ENCODE peak calls at places on chromosomes 13 and 19, in nine cellular contexts. Y is kidney tubule cell; C is stimulated activated CD4-positive, alpha-beta T cell treated with anti-CD3 and anti-CD28 coated beads, Interleukin-4, amount 100 ng/mL, for 48 hours; W is Kasumi-1; A is T1000; Q is left colon; J is neural crest cell; E is CD4-positive, alpha-beta memory T cell; R is non-pigmented ciliary epithelial cell. K is an unnamed sample.

GRCh38 chr13:28320209-28320608 is 174.7 kb downstream of the FLT1 start:
- DNase-seq in Y (no peak), C (no peak), W (no peak), A (no peak), Q (no peak), J (no peak), E (no peak), R (no peak), K (no peak)

GRCh38 chr13:74145249-74145970 is 11.2 kb upstream of the KLF12 start:
- DNase-seq in Y (no peak), C (no peak), W (no peak), A (no peak), Q (no peak), J (no peak), E (no peak), R (no peak), K (peak; percentile 64)

GRCh38 chr13:101915755-101916107 is 463.3 kb downstream of the ITGBL1 start:
- DNase-seq in Y (no peak), C (no peak), W (no peak), A (no peak), Q (no peak), J (no peak), E (no peak), R (no peak), K (no peak)

GRCh38 chr13:49679244-49679643 is 12.0 kb downstream of the EBPL start:
- DNase-seq in Y (peak; percentile 19), C (no peak), W (peak; percentile 15), A (no peak), Q (no peak), J (no peak), E (no peak), R (no peak), K (no peak)

GRCh38 chr13:94988654-94989053 is 276.3 kb upstream of the SOX21 start:
- DNase-seq in Y (no peak), C (no peak), W (peak; percentile 8), A (no peak), Q (no peak), J (no peak), E (no peak), R (no peak), K (peak; percentile 30)

GRCh38 chr13:35557475-35557874 is 81.0 kb upstream of the MAB21L1 start:
- DNase-seq in Y (peak; percentile 6), C (no peak), W (no peak), A (no peak), Q (no peak), J (no peak), E (no peak), R (no peak), K (no peak)

GRCh38 chr19:12778020-12778904 is 2.9 kb upstream of the HOOK2 start:
- DNase-seq in Y (peak; percentile 78), C (no peak), W (no peak), A (no peak), Q (peak; percentile 83), J (peak; percentile 40), E (peak; percentile 55), R (no peak), K (peak; percentile 92)

GRCh38 chr13:28464861-28465260 is 30.1 kb downstream of the FLT1 start:
- DNase-seq in Y (no peak), C (no peak), W (no peak), A (no peak), Q (no peak), J (no peak), E (no peak), R (no peak), K (no peak)

GRCh38 chr19:38319421-38320258 is at the start of gene KCNK6:
- DNase-seq in Y (peak; percentile 66), C (peak; percentile 20), W (peak; percentile 49), A (no peak), Q (peak; percentile 87), J (peak; percentile 16), E (peak; percentile 37), R (no peak), K (peak; percentile 36)

GRCh38 chr13:90070362-90070761 is 1277.1 kb upstream of the MIR17HG start:
- DNase-seq in Y (no peak), C (no peak), W (no peak), A (no peak), Q (no peak), J (no peak), E (no peak), R (no peak), K (no peak)

GRCh38 chr13:53007872-53008271 is 20.7 kb upstream of the OLFM4 start:
- DNase-seq in Y (no peak), C (no peak), W (peak; percentile 92), A (no peak), Q (no peak), J (no peak), E (no peak), R (no peak), K (no peak)

GRCh38 chr13:66689037-66689619 is 541.0 kb downstream of the PCDH9 start:
- DNase-seq in Y (peak; percentile 6), C (no peak), W (peak; percentile 0), A (no peak), Q (no peak), J (no peak), E (no peak), R (no peak), K (peak; percentile 39)

GRCh38 chr19:5338661-5339469 is 1.7 kb downstream of the PTPRS start:
- DNase-seq in Y (no peak), C (no peak), W (no peak), A (no peak), Q (no peak), J (peak; percentile 46), E (no peak), R (no peak), K (no peak)

GRCh38 chr13:51225034-51225433 is 2.8 kb downstream of the FAM124A start:
- DNase-seq in Y (no peak), C (no peak), W (no peak), A (no peak), Q (no peak), J (no peak), E (no peak), R (no peak), K (no peak)

GRCh38 chr19:50510700-50511068 is 307 bp downstream of the JOSD2 start:
- DNase-seq in Y (no peak), C (no peak), W (no peak), A (no peak), Q (no peak), J (no peak), E (no peak), R (no peak), K (no peak)

GRCh38 chr13:108120332-108120731 is 95.0 kb downstream of the LIG4 start:
- DNase-seq in Y (no peak), C (no peak), W (no peak), A (no peak), Q (no peak), J (no peak), E (no peak), R (no peak), K (no peak)

GRCh38 chr19:4367336-4367723 is 24.0 kb downstream of the MPND start:
- DNase-seq in Y (no peak), C (no peak), W (no peak), A (no peak), Q (no peak), J (no peak), E (no peak), R (no peak), K (no peak)

GRCh38 chr13:75181906-75182305 is 300.1 kb downstream of the TBC1D4 start:
- DNase-seq in Y (peak; percentile 63), C (no peak), W (no peak), A (no peak), Q (no peak), J (no peak), E (no peak), R (peak; percentile 83), K (peak; percentile 90)

GRCh38 chr19:6828698-6829633 is 56.5 kb downstream of the VAV1 start:
- DNase-seq in Y (peak; percentile 72), C (peak; percentile 59), W (peak; percentile 13), A (no peak), Q (no peak), J (no peak), E (no peak), R (no peak), K (no peak)

GRCh38 chr19:10655457-10656312 is 1.5 kb downstream of the ILF3 start:
- DNase-seq in Y (peak; percentile 41), C (no peak), W (peak; percentile 8), A (no peak), Q (no peak), J (no peak), E (peak; percentile 16), R (no peak), K (peak; percentile 20)

GRCh38 chr13:42525035-42525504 is 48.9 kb upstream of the TNFSF11 start:
- DNase-seq in Y (peak; percentile 99), C (no peak), W (no peak), A (no peak), Q (no peak), J (no peak), E (no peak), R (peak; percentile 68), K (peak; percentile 70)

GRCh38 chr13:51524846-51525566 is 59.3 kb upstream of the WDFY2 start:
- DNase-seq in Y (no peak), C (no peak), W (no peak), A (no peak), Q (no peak), J (no peak), E (no peak), R (no peak), K (peak; percentile 84)

GRCh38 chr13:27975579-27976361 is 6.7 kb upstream of the CDX2 start:
- DNase-seq in Y (no peak), C (no peak), W (no peak), A (no peak), Q (no peak), J (no peak), E (no peak), R (no peak), K (no peak)

GRCh38 chr19:17035842-17036424 is 9.3 kb upstream of the CPAMD8 start:
- DNase-seq in Y (no peak), C (no peak), W (peak; percentile 57), A (no peak), Q (no peak), J (no peak), E (no peak), R (no peak), K (no peak)

GRCh38 chr13:50990540-50991506 is 81.2 kb downstream of the RNASEH2B start:
- DNase-seq in Y (peak; percentile 4), C (no peak), W (no peak), A (no peak), Q (peak; percentile 48), J (peak; percentile 46), E (no peak), R (peak; percentile 9), K (peak; percentile 72)

GRCh38 chr19:33691736-33692135 is 70.0 kb downstream of the CHST8 start:
- DNase-seq in Y (no peak), C (no peak), W (no peak), A (no peak), Q (no peak), J (no peak), E (no peak), R (no peak), K (no peak)

GRCh38 chr13:79933389-79933788 is 407.5 kb downstream of the SPRY2 start:
- DNase-seq in Y (no peak), C (no peak), W (no peak), A (no peak), Q (no peak), J (no peak), E (no peak), R (no peak), K (no peak)